ENCODE peak calls at places on chromosomes 12 and 14, in four cellular contexts. I, O, P and H are unnamed samples. For H3K36me3, the result is how much of the 10 kb centered on the place peaks cover.

GRCh38 chr14:68689426-68689825 is 103.4 kb downstream of the ZFP36L1 start:
- ATAC-seq in I (no peak), O (no peak), P (no peak), H (no peak)

GRCh38 chr14:35332517-35333346 is 40.5 kb downstream of the PSMA6 start:
- ATAC-seq in I (no peak), O (peak), P (no peak), H (no peak)

GRCh38 chr14:90850487-90850886 is 34.3 kb upstream of the TTC7B start:
- ATAC-seq in I (peak), O (no peak), P (peak), H (peak)

GRCh38 chr14:59354666-59355065 is 110.5 kb downstream of the GPR135 start:
- ATAC-seq in I (no peak), O (no peak), P (no peak), H (peak)

GRCh38 chr12:8612629-8613028 is at the start of gene AICDA:
- ATAC-seq in I (no peak), O (no peak), P (no peak), H (no peak)

GRCh38 chr12:115384391-115384790 is 700.4 kb upstream of the TBX3 start:
- ATAC-seq in I (no peak), O (no peak), P (no peak), H (no peak)

GRCh38 chr14:89013098-89013504 is 188.7 kb downstream of the TTC8 start:
- ATAC-seq in I (peak), O (no peak), P (peak), H (no peak)

GRCh38 chr12:90543393-90543792 is 411.6 kb downstream of the CCER1 start:
- ATAC-seq in I (no peak), O (no peak), P (no peak), H (no peak)

GRCh38 chr12:17528394-17528793 is 561.6 kb downstream of the RERGL start:
- ATAC-seq in I (no peak), O (no peak), P (no peak), H (no peak)

GRCh38 chr12:54740882-54741281 is 92.7 kb upstream of the DCD start:
- ATAC-seq in I (no peak), O (peak), P (no peak), H (no peak)

GRCh38 chr12:96495155-96495554 is 5.8 kb downstream of the CFAP54 start:
- ATAC-seq in I (no peak), O (no peak), P (no peak), H (no peak)

GRCh38 chr14:106846218-106846617 is 1319.8 kb downstream of the TMEM121 start:
- ATAC-seq in I (no peak), O (no peak), P (no peak), H (no peak)

GRCh38 chr12:111673503-111673902 is 12.3 kb downstream of the BRAP start:
- ATAC-seq in I (no peak), O (no peak), P (peak), H (no peak)

GRCh38 chr14:102975662-102976061 is 53.2 kb downstream of the AMN start:
- ATAC-seq in I (no peak), O (no peak), P (no peak), H (no peak)
- H3K36me3 ChIP-seq in I (half or more), O (under half), P (under half), H (under half)

GRCh38 chr12:76384560-76384959 is 36.3 kb upstream of the BBS10 start:
- ATAC-seq in I (no peak), O (no peak), P (no peak), H (no peak)
- H3K27ac ChIP-seq in I (no peak), O (no peak), P (no peak), H (no peak)

GRCh38 chr12:2820432-2820831 is 8.0 kb downstream of the ITFG2 start:
- ATAC-seq in I (no peak), O (no peak), P (no peak), H (no peak)

GRCh38 chr12:2826036-2826435 is 8.8 kb downstream of the NRIP2 start:
- ATAC-seq in I (no peak), O (no peak), P (no peak), H (no peak)

GRCh38 chr12:2824541-2824940 is 10.3 kb downstream of the NRIP2 start:
- ATAC-seq in I (no peak), O (no peak), P (no peak), H (no peak)

GRCh38 chr12:2825133-2825532 is 9.7 kb downstream of the NRIP2 start:
- ATAC-seq in I (no peak), O (no peak), P (no peak), H (no peak)

DNA sequence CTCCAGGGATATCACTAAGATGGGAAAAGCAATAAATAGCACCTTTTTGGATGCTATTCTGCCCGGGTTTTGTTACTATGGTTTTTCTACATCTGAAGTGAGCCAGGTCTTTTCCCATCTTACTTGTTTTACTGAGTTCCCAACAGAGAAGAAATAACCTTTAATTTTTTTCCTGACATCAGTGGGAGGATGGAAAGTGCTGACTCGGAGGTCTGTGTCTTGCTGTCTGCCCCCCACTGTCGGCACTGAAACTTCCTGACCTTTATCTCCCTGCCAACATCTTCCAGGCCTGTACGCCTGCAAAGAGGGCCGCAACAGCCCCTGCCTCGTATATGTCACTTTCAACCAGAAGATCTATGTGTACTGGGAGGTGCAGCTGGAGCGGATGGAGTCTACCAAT is 11.0 kb downstream of the ITFG2 start:
- ATAC-seq in I (no peak), O (no peak), P (no peak), H (no peak)
- H3K36me3 ChIP-seq in I (half or more), O (half or more), P (under half), H (under half)

DNA sequence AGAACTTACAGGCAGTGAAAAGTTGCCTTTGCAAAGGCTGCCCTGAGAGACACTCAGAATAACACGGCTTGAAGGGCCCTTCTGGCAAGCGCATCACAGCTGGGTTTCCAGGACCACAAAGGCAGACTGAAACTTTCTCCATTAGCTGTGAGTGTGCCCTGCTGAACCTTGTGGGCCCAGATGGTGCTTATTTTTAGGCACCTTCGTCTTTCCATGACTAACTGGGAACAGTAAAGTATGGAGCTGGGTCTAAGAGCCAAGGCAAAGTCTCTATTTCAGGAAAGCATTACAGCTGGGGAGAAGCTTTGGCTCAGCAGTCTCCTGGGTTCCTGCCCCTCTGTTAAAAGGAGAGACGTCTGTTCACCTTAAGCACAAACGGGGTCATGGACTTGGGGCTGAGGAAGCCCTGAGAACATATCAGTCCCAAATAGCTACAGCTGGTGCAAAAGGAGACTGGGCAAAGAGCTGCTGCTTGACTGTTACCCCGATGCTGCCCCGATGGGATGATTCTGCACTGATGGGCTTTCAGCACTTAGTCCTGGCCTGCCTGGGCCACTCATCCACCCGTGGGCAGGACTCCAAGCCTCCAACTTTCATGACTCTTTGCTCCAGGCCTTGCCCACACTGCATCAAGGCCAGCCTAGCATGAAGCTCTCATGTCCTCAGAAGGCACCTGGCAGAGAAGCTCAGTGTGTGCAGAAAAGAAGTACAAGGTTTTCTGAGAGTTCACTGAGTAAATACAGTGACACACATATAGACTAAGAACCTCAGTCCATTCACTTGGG is 248.3 kb downstream of the PHLDA1 start:
- ATAC-seq in I (peak), O (no peak), P (no peak), H (no peak)
- H3K27ac ChIP-seq in I (no peak), O (no peak), P (peak), H (no peak)

GRCh38 chr14:50425816-50426215 is 29.1 kb upstream of the CDKL1 start:
- ATAC-seq in I (no peak), O (no peak), P (no peak), H (no peak)

GRCh38 chr14:50417853-50418252 is 21.2 kb upstream of the CDKL1 start:
- ATAC-seq in I (no peak), O (no peak), P (no peak), H (no peak)

GRCh38 chr14:50421499-50421898 is 24.8 kb upstream of the CDKL1 start:
- ATAC-seq in I (no peak), O (no peak), P (no peak), H (no peak)

GRCh38 chr14:50425105-50425504 is 28.4 kb upstream of the CDKL1 start:
- ATAC-seq in I (no peak), O (no peak), P (no peak), H (no peak)

DNA sequence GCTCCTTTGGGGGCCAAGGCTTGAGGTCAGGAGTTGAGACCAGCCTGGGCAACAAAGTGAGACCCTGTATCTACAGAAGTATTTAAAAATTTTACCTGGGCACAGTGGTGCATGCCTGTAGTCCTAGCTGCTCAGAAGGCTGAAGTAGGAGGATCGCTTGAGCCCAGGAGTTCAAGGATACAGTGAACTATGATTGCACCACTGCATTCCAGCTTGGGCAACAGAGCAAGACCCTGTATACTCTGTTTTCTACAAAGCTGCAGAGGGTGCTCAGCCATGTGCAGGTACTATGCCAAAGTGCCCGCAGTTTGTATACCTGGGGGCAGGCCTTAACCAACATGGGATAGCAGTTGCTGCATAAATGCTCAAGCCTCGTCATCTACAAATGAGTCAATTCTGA is 26.8 kb upstream of the CDKL1 start:
- ATAC-seq in I (no peak), O (no peak), P (no peak), H (no peak)
- H3K36me3 ChIP-seq in I (under half), O (under half), P (under half), H (under half)

GRCh38 chr14:92513966-92514843 is 624 bp downstream of the RIN3 start:
- ATAC-seq in I (peak), O (peak), P (peak), H (peak)
- H3K27ac ChIP-seq in I (no peak), O (peak), P (peak), H (peak)

DNA sequence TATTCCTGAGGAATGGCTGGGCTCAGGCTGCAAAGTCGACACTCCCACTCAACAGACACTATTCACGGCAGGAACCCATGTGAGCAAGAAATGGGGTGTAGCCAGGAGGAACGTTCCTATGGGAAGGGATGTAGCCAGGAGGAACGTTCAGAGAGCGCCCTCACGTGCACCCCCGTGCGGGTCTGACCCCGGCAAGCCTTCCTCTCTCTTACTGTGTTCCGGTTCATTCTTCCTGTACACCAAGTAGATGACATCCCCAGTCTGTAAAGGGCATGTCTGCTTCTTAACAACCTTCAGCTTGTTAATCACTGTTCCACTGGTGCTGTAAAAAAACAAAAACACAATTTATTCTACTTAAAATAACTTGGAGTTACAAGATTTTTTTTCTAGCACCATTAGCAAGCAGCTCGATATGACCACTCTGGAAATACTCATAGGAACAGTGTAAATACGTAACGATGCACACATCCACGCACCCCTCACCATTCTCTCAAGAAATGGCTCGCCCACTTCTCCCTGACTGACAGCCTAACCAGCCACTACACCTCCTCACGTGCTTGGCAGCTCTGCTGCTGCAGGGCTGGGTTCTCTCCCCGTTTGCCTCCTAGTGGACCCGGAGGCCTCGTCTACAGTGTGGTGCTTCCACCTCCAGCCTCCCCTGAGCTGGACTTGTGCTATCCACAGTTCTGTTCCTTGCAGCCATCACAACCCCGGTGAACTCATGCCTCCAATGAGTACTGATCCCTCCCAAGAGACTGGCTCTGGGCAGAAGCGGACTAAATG is 15.1 kb downstream of the CHFR start:
- ATAC-seq in I (no peak), O (peak), P (no peak), H (no peak)
- H3K36me3 ChIP-seq in I (under half), O (half or more), P (under half), H (under half)

DNA sequence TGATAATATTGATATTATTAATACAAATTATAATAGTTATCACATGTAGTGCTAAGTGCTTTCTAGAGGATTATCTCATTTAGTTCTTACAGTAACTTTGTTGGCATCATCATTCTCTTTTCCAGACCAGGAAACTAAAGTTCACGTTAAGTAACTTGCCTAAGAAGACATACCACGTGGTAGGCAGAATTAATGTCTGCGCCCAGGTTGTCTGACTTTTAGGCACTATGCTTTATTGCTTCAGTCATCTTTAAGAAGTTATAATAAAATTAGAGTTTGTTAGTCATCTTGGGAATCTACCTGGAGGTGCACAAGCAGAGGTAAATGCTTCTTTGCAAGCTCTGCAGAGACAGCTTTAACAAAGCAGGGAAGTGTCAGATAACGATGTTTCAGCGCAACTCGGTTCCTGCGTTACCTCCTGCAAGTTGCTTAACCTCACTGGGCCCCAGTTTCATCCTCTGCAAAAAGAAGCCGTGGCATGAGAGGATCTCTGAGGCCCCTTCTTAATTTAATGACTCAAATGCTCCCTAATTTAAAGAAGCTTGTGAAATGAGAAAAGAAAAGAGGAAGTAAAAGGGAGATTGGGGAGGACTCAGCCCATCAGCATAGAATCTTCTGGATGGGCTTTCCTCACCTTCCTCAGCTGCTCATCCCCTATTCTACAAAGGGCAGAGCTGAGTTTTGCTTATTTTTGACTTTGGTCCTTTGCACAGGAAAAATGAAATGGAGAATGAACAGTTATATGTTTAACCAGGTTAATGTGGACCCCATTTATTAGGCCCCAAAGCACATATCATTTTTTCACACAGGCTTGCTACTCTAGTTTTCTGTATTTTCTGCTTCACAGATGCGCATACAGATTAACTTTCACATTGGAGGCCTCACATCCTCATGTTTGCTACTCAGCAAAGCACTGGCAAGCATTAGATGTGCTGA is 5.3 kb downstream of the ARHGDIB start:
- ATAC-seq in I (no peak), O (no peak), P (no peak), H (no peak)
- H3K27ac ChIP-seq in I (no peak), O (peak), P (no peak), H (peak)

DNA sequence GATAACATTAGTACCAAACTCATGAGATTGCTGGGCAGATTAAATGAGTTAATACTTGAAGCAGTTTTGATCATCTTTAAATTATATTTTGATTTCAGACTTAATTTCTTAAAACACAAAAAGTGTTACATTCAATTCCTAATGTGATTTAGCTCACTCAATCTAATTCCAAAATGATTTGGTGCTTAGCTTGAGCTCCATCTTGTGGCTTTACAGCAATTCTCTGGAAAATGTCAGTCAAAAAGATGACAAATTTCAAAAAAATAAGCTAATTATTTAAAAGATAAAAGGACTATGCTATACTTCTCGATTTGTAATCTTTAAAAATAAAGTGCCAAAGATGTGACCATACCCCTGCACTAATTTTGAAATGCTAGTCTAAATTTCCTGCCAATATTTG is 10.1 kb downstream of the LLPH start:
- ATAC-seq in I (no peak), O (no peak), P (no peak), H (no peak)
- H3K36me3 ChIP-seq in I (under half), O (under half), P (under half), H (under half)